ENCODE peak calls at places on chromosomes 7 and 10, in ten cellular contexts. W, O, M, V, D, B, T, K, E and Q are unnamed samples.

GRCh38 chr10:110364531-110364937 is 59.8 kb upstream of the SMNDC1 start:
- DNase-seq in O (no peak), M (no peak), E (no peak), B (peak), K (no peak), D (no peak), W (no peak), T (no peak), V (no peak), Q (no peak)

GRCh38 chr7:106050002-106050742 is 61.9 kb downstream of the SYPL1 start:
- DNase-seq in D (no peak), T (peak), O (peak), W (peak), K (no peak), B (no peak), E (no peak), M (no peak), V (no peak), Q (no peak)

GRCh38 chr7:131607291-131608111 is 51.1 kb upstream of the PODXL start:
- DNase-seq in O (no peak), E (no peak), M (no peak), W (no peak), B (no peak), D (no peak), V (no peak), K (peak), T (no peak), Q (no peak)

GRCh38 chr7:75989084-75989725 is 5.2 kb downstream of the TMEM120A start:
- DNase-seq in D (peak), V (peak), M (no peak), E (no peak), T (no peak), O (no peak), B (peak), K (no peak), W (no peak), Q (no peak)

GRCh38 chr10:110172155-110172554 is 35.2 kb upstream of the MXI1 start:
- DNase-seq in W (no peak), B (no peak), O (no peak), E (no peak), V (no peak), M (no peak), D (no peak), T (no peak), K (no peak), Q (no peak)

GRCh38 chr10:132702601-132703304 is 83.2 kb downstream of the NKX6-2 start:
- DNase-seq in K (peak), D (no peak), T (no peak), W (no peak), E (no peak), O (no peak), B (peak), M (no peak), V (peak), Q (no peak)

GRCh38 chr10:31207636-31208035 is 111.4 kb upstream of the ZEB1 start:
- DNase-seq in E (no peak), T (no peak), O (no peak), D (no peak), V (no peak), M (no peak), K (no peak), B (no peak), W (peak), Q (no peak)

GRCh38 chr10:86944471-86944870 is 12.9 kb downstream of the MMRN2 start:
- DNase-seq in W (no peak), M (no peak), B (no peak), V (no peak), D (no peak), O (no peak), E (no peak), K (no peak), T (no peak), Q (no peak)

GRCh38 chr10:127418536-127419168 is 130.5 kb upstream of the NPS start:
- DNase-seq in T (no peak), E (no peak), K (no peak), O (no peak), B (no peak), W (no peak), V (peak), M (no peak), D (peak), Q (no peak)

GRCh38 chr7:47893721-47894365 is 54.4 kb downstream of the PKD1L1 start:
- DNase-seq in T (no peak), E (no peak), W (no peak), V (no peak), M (no peak), O (no peak), D (no peak), B (no peak), K (no peak), Q (no peak)

GRCh38 chr10:97333351-97333600 is 1.3 kb downstream of the FRAT2 start:
- DNase-seq in K (no peak), V (no peak), O (no peak), W (peak), M (no peak), B (no peak), D (no peak), T (no peak), E (no peak), Q (no peak)

GRCh38 chr7:11831727-11832495 is at the start of gene THSD7A:
- DNase-seq in E (no peak), W (peak), B (peak), V (peak), D (peak), M (peak), O (peak), T (no peak), K (no peak), Q (no peak)

GRCh38 chr7:2601907-2602735 is 29.7 kb upstream of the TTYH3 start:
- DNase-seq in K (no peak), B (peak), T (no peak), D (no peak), V (no peak), M (no peak), O (no peak), E (peak), W (no peak), Q (no peak)

GRCh38 chr10:97574374-97575100 is 2.0 kb downstream of the ANKRD2 start:
- DNase-seq in O (peak), D (peak), M (peak), E (no peak), W (peak), B (peak), V (peak), T (peak), K (no peak), Q (peak)

GRCh38 chr7:33926535-33926934 is 21.2 kb downstream of the BMPER start:
- DNase-seq in T (no peak), B (no peak), K (no peak), D (no peak), W (peak), M (no peak), O (no peak), V (no peak), E (no peak), Q (no peak)

GRCh38 chr7:28808786-28809533 is 149.2 kb downstream of the TRIL start:
- DNase-seq in E (no peak), D (peak), O (no peak), B (no peak), T (no peak), K (no peak), M (peak), V (no peak), W (peak), Q (no peak)

GRCh38 chr10:13913890-13914289 is 327.1 kb downstream of the PRPF18 start:
- DNase-seq in T (no peak), O (no peak), D (peak), V (no peak), W (no peak), B (peak), K (no peak), M (no peak), E (no peak), Q (no peak)

GRCh38 chr10:110211455-110211843 is 4.0 kb downstream of the MXI1 start:
- DNase-seq in M (no peak), W (no peak), K (no peak), B (no peak), T (no peak), O (no peak), D (no peak), V (no peak), E (no peak), Q (no peak)

GRCh38 chr10:73650537-73651331 is 5.1 kb downstream of the SYNPO2L start:
- DNase-seq in D (peak), V (peak), K (no peak), T (peak), O (peak), M (peak), W (peak), B (no peak), E (no peak), Q (no peak)

GRCh38 chr7:9026121-9026520 is 592.7 kb downstream of the NXPH1 start:
- DNase-seq in E (no peak), B (no peak), V (no peak), M (no peak), W (no peak), D (no peak), T (no peak), K (no peak), O (no peak), Q (no peak)
- H3K4me3 ChIP-seq in E (no peak), B (no peak), V (no peak), M (no peak), W (no peak), D (no peak), T (no peak), K (no peak), O (no peak), Q (no peak)

DNA sequence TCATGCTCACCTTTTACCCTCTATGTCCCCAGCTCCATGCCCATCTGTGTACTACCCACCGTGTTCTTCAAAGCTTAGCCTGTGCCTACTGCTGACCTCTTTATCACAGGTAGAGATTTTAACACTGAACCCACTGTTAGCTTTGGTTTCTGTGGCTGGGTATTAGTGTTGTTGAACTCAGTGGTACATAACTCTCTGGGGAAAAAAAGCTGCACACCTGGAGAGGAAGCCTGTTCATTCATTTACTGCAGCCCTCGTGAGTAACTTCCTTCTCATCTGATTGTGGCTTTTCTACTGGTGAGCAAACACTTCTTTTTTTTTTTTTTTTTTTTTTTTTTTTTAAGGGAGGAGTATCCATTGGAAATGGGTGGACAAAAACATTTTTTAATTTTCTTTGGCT is 326.3 kb downstream of the CCSER2 start:
- DNase-seq in B (no peak), D (no peak), O (no peak), W (no peak), E (peak), M (no peak), T (no peak), V (no peak), K (no peak), Q (no peak)
- TF ChIP-seq CTCF in B (no peak), D (no peak), O (no peak), W (no peak), E (no peak), M (no peak), T (no peak), V (no peak), K (no peak), Q (no peak)

GRCh38 chr10:124035928-124036558 is 57.4 kb downstream of the CHST15 start:
- DNase-seq in T (no peak), M (peak), K (no peak), O (no peak), W (no peak), B (no peak), D (peak), V (peak), E (peak), Q (no peak)

GRCh38 chr10:124036746-124037145 is 56.7 kb downstream of the CHST15 start:
- DNase-seq in B (no peak), M (no peak), V (no peak), W (no peak), O (no peak), T (no peak), K (no peak), D (no peak), E (no peak), Q (no peak)

GRCh38 chr10:124033887-124034218 is 59.5 kb downstream of the CHST15 start:
- DNase-seq in O (no peak), M (no peak), K (no peak), D (peak), T (no peak), E (no peak), V (peak), W (peak), B (no peak), Q (peak)

GRCh38 chr10:124037286-124037685 is 56.1 kb downstream of the CHST15 start:
- DNase-seq in V (no peak), M (no peak), T (no peak), W (no peak), O (no peak), E (no peak), B (no peak), K (no peak), D (no peak), Q (no peak)

DNA sequence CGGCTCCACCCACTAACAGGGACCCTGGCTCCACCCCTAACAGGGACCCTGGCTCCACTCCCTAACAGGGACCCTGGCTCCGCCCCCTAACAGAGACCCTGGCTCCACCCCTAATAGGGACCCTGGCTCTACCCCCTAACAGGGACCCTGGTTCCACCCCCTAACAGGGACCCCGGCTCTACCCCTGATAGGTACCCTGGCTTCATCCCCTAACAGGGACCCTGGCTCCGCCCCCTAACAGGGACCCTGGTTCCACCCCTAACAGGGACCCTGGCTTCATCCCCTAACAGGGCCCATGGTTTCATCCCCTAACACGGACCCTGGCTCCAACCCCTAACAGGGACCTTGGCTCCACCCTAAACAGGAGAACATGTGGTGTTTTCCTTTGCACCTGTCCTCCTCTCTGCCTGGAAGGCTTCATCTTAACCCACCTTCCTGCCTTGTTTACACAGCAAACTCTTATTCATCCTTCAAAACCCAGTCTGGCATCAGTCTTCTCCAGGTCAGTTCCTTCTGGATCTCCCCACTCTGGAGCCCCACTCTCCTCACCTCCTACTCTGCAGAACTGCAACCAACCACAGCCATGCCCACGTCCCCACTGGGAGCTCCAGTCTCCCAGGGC is 58.0 kb downstream of the CHST15 start:
- DNase-seq in D (no peak), E (no peak), K (no peak), W (no peak), O (no peak), V (no peak), B (no peak), T (no peak), M (no peak), Q (no peak)
- H3K4me3 ChIP-seq in D (no peak), E (no peak), K (no peak), W (no peak), O (no peak), V (no peak), B (no peak), T (no peak), M (no peak), Q (no peak)

GRCh38 chr10:586716-587115 is 102.8 kb downstream of the DIP2C start:
- DNase-seq in D (no peak), W (no peak), B (no peak), V (no peak), O (no peak), M (no peak), K (no peak), E (no peak), T (no peak), Q (no peak)

GRCh38 chr10:590721-591120 is 98.7 kb downstream of the DIP2C start:
- DNase-seq in W (no peak), E (no peak), D (no peak), K (no peak), T (no peak), O (no peak), B (peak), V (no peak), M (no peak), Q (no peak)

GRCh38 chr10:589961-590680 is 99.3 kb downstream of the DIP2C start:
- DNase-seq in O (no peak), D (no peak), K (no peak), E (no peak), V (no peak), T (no peak), M (no peak), W (no peak), B (no peak), Q (no peak)

GRCh38 chr10:586151-586550 is 103.3 kb downstream of the DIP2C start:
- DNase-seq in V (no peak), E (no peak), D (no peak), T (no peak), O (no peak), B (no peak), K (no peak), W (no peak), M (no peak), Q (no peak)

DNA sequence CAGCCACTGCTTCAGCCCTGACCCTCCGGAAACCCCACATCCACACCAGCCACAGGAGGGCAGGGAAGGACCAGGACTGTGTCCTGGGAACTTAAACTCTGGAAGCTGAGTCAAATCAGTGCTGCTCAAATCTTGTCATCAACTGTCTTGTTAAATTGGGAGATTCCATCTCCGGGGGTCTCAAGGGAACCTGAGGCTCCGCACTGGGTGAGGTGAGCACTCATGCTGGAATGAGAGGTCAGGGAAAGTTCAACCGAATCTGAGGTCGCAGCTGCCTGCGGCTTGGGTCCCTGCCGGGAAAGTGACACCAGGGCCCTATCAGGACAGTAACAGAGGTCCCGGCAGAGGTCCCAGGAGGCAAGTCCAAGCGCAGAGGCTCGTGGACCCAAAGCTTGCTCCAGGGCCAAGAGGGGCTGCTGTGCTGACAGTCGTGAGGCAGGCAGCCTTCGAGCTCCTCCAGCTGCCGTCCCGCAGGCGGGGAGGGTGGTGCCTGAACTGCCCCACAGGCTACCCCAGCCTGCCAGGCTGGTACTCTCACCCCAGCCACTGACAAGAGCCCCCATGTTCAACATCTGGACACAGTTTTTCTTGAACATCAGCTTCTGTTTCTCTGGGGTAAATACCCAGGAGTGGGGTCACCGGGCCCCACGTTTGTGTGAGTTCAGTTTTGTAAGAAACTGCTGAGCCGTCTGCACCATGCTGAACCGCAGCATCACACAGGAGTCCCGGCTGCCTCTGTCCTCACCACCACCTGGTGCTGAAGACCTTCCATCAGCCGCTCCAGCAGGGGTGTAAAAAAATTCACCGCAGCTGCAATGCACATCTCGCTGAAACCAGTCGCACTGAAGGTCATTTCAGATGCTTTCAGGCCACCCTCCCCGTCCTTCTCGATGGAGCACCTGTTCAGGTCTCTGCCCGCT is 101.0 kb downstream of the DIP2C start:
- DNase-seq in W (peak), D (peak), T (no peak), V (peak), E (no peak), K (no peak), M (no peak), O (peak), B (peak), Q (no peak)
- TF ChIP-seq CTCF in W (peak), D (peak), T (peak), V (peak), E (no peak), K (no peak), M (no peak), O (peak), B (peak), Q (peak)

DNA sequence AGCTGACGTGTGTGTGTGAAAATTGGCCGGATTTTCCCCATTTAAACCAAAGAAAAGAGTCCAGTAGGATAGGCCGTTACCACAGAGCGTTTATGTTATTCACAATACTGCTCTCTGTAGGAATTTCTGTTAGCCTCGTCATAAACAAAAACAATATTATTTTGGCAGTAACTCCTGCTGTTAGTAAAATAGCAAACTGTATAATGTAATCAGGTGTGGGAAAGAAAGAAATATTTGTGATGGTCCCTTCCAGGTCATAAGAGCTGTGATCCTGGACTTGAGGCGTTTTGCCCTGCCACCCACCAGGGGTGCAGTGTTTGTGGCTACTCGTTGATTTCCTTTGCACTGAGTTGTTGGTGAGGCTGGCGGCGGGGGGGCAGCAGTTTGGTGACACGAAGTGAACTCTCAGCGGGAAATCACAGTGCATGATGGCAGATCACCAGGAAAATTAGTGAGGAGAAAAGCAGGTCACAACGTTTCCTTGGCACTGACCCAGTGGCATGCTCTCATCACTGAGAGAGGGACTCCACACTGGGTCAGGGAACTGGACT is 2.8 kb downstream of the EEPD1 start:
- DNase-seq in E (peak), B (peak), W (peak), T (no peak), O (no peak), D (peak), M (peak), V (peak), K (no peak), Q (no peak)
- H3K4me3 ChIP-seq in E (peak), B (peak), W (no peak), T (no peak), O (no peak), D (peak), M (no peak), V (peak), K (peak), Q (peak)